ENCODE peak calls at places on chromosomes 2 and 18, in nine cellular contexts. L is heart left ventricle, E is small intestine, A is left ventricle myocardium inferior, C is OCI-LY7, Y is thoracic aorta, N is body of pancreas, X is transverse colon, I is A549. V is an unnamed sample. For H3K4me1, the result is how much of the 10 kb centered on the place peaks cover.

GRCh38 chr18:47260924-47261701 is 9.7 kb upstream of the SKOR2 start:
- DNase-seq in L (no peak), E (no peak), A (no peak), C (no peak), Y (no peak), N (no peak), X (no peak), I (no peak), V (no peak)

GRCh38 chr2:101983486-101983885 is 8.3 kb upstream of the IL1R2 start:
- DNase-seq in L (no peak), E (no peak), A (no peak), C (no peak), Y (no peak), N (no peak), X (no peak), I (no peak), V (no peak)

GRCh38 chr2:10412380-10412779 is 35.7 kb downstream of the ODC1 start:
- DNase-seq in L (no peak), E (peak), A (no peak), C (peak), Y (no peak), N (no peak), X (peak), I (peak), V (no peak)

GRCh38 chr18:46624127-46624526 is 32.9 kb downstream of the LOXHD1 start:
- DNase-seq in L (no peak), E (no peak), A (no peak), C (no peak), Y (no peak), N (no peak), X (no peak), I (no peak), V (no peak)

GRCh38 chr18:8480506-8481328 is 128.5 kb upstream of the RAB12 start:
- DNase-seq in L (peak), E (peak), A (peak), C (peak), Y (no peak), N (peak), X (no peak), I (peak), V (no peak)

GRCh38 chr2:69022548-69022947 is 9.6 kb downstream of the ANTXR1 start:
- DNase-seq in L (no peak), E (no peak), A (no peak), C (no peak), Y (no peak), N (no peak), X (no peak), I (peak), V (no peak)

GRCh38 chr2:237673130-237673921 is 45.9 kb downstream of the LRRFIP1 start:
- DNase-seq in L (peak), E (peak), A (peak), C (peak), Y (no peak), N (no peak), X (peak), I (peak), V (peak)

GRCh38 chr2:69601179-69601612 is 42.3 kb downstream of the AAK1 start:
- DNase-seq in L (no peak), E (peak), A (no peak), C (no peak), Y (no peak), N (no peak), X (no peak), I (peak), V (no peak)

GRCh38 chr2:223488814-223489213 is 113.3 kb downstream of the SCG2 start:
- DNase-seq in L (no peak), E (peak), A (no peak), C (no peak), Y (no peak), N (no peak), X (no peak), I (peak), V (no peak)

GRCh38 chr18:35778850-35779634 is 193.4 kb upstream of the RMP24 start:
- DNase-seq in L (peak), E (no peak), A (peak), C (no peak), Y (no peak), N (no peak), X (no peak), I (no peak), V (no peak)

GRCh38 chr18:65409266-65409665 is 341.5 kb upstream of the CDH7 start:
- DNase-seq in L (no peak), E (no peak), A (no peak), C (no peak), Y (no peak), N (no peak), X (no peak), I (no peak), V (no peak)

GRCh38 chr2:81645750-81646301 is 1341.3 kb upstream of the LRRTM1 start:
- DNase-seq in L (no peak), E (no peak), A (no peak), C (no peak), Y (no peak), N (no peak), X (no peak), I (no peak), V (no peak)

GRCh38 chr2:44949329-44950151 is 8.0 kb downstream of the SIX3 start:
- DNase-seq in L (no peak), E (no peak), A (no peak), C (no peak), Y (no peak), N (no peak), X (no peak), I (no peak), V (peak)

DNA sequence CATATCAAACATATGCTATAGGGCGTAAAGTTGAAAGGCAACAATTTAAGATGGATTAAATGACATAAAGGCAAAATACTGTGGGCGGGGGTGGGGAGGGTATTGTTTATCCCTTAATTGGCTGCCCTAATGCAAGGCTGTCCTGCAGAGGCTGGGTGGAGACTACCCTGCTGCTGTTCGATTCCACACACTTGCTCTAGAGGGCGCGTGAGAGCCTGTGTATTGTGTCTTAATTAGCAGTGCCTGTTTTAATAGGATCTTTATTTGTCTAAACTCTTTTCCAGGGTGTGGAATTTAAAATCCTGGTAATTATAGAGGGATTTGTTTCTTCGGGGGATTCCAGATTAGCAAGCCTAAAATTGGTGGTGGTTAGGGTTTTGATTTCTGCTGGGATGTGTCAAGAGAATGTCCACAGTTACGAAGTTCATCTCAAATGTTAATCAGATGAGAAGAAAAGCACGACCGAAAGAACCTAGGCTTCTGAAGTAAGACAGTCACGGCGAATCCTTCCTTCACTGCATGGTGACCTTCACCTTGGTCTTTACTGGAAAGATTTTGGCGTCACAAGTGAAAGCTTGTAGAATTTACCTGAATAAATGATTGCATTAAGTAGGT is 103.5 kb upstream of the MAP3K20 start:
- DNase-seq in L (peak), E (peak), A (no peak), C (peak), Y (no peak), N (peak), X (peak), I (peak), V (peak)
- H3K27ac ChIP-seq in L (no peak), E (no peak), A (no peak), C (no peak), Y (no peak), N (no peak), X (no peak), I (no peak), V (no peak)

GRCh38 chr18:62786689-62787088 is 71.3 kb downstream of the PHLPP1 start:
- DNase-seq in L (no peak), E (no peak), A (no peak), C (no peak), Y (no peak), N (no peak), X (no peak), I (no peak), V (no peak)
- H3K4me1 ChIP-seq in L (under half), E (under half), A (under half), C (under half), Y (under half), N (under half), X (under half), I (half or more), V (under half)

DNA sequence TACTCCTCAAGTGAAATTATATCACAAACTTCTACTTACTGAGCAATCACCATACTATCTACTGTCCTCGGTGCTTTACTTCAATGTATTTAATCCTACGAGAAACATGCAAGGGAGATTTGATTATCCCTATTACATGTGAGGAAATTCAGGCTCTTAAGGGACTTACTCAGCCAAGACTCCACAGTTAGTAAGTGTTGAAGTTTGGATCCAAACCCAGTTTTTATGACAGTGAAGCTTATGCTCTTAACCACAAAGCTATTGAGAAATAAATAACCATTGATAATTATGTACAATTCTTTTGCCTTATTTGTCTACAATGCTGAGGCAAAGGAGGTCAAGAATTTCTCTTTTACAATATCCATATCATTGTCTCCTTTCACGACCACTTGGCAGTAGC is 672.9 kb upstream of the ACVR2A start:
- DNase-seq in L (no peak), E (no peak), A (no peak), C (no peak), Y (no peak), N (no peak), X (no peak), I (no peak), V (no peak)
- H3K27ac ChIP-seq in L (no peak), E (no peak), A (no peak), C (no peak), Y (no peak), N (no peak), X (no peak), I (no peak), V (no peak)

DNA sequence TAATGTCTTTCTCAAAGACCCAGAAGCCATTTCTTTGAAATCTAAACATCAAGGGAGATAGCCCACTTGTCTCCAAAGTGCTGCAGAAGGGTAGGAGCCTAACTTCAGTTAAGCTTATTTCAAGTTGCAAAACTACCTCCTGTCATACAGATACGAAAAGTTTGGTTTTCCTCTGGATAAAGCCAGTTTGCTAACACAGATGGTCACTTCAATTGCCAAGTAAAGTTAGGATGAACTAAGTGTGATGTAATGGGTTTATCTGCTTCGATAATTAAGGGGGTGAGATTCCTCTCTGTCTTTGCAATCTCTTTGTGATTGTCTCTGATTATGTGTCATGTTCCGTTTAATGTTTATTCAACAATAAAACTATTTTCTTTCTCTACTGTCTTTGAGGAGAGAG is 156.4 kb downstream of the SLC39A10 start:
- DNase-seq in L (no peak), E (no peak), A (no peak), C (no peak), Y (no peak), N (no peak), X (no peak), I (no peak), V (no peak)
- H3K4me1 ChIP-seq in L (under half), E (under half), A (under half), C (under half), Y (under half), N (under half), X (under half), I (under half), V (under half)

GRCh38 chr2:218559021-218559420 is 9.1 kb downstream of the USP37 start:
- DNase-seq in L (no peak), E (no peak), A (no peak), C (no peak), Y (no peak), N (no peak), X (no peak), I (no peak), V (no peak)

DNA sequence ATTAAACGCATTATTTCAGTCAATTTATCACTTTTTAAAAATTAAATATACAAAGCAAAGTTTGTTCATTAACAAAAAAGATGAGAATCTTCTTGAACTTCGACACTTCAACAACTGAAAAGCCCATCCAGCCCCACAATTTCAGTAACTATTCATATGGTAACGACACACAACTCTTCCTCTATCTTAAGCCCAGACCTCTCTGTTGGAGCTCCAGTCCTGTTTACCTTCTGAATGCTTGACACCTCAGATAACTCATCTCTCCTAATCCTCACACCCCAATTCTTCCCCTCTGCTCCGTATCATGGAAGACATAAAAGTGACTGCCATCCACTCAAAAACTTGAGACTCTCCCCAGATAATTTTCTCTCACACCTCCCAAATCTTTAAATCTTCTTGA is 12.6 kb downstream of the USP37 start:
- DNase-seq in L (no peak), E (no peak), A (no peak), C (no peak), Y (no peak), N (no peak), X (no peak), I (no peak), V (no peak)
- H3K27ac ChIP-seq in L (no peak), E (no peak), A (no peak), C (no peak), Y (no peak), N (no peak), X (no peak), I (no peak), V (no peak)

GRCh38 chr2:46998551-46998950 is 82.9 kb upstream of the MCFD2 start:
- DNase-seq in L (no peak), E (no peak), A (no peak), C (no peak), Y (no peak), N (no peak), X (no peak), I (no peak), V (no peak)
- H3K4me1 ChIP-seq in L (under half), E (under half), A (under half), C (under half), Y (under half), N (under half), X (under half), I (under half), V (under half)

V was measured in upper lobe of right lung.